ENCODE peak calls at places on chromosomes 12 and 14, in six cellular contexts. R, X, C, L, V and M are unnamed samples.
A peak's percentile ranks its signal among the peaks of the same experiment; 100 is the strongest.

GRCh38 chr14:28784262-28785021 is 17.9 kb downstream of the FOXG1 start:
- DNase-seq in R (no peak), X (no peak), C (no peak), L (no peak), V (no peak), M (no peak)

GRCh38 chr12:65695077-65695865 is 129.0 kb upstream of the HMGA2 start:
- DNase-seq in R (peak; percentile 97), X (no peak), C (peak; percentile 65), L (peak; percentile 92), V (peak; percentile 88), M (peak; percentile 88)

GRCh38 chr14:93005838-93006237 is 82.9 kb downstream of the CHGA start:
- DNase-seq in R (no peak), X (no peak), C (no peak), L (no peak), V (no peak), M (no peak)

GRCh38 chr14:102898776-102899515 is 23.5 kb upstream of the AMN start:
- DNase-seq in R (no peak), X (no peak), C (no peak), L (no peak), V (no peak), M (no peak)

GRCh38 chr12:57127101-57127709 is 1.1 kb upstream of the LRP1 start:
- DNase-seq in R (no peak), X (no peak), C (no peak), L (peak; percentile 68), V (no peak), M (no peak)

GRCh38 chr14:85466678-85467077 is 63.3 kb upstream of the FLRT2 start:
- DNase-seq in R (no peak), X (no peak), C (no peak), L (peak; percentile 11), V (no peak), M (no peak)

GRCh38 chr14:67429651-67430205 is 17.8 kb upstream of the PLEK2 start:
- DNase-seq in R (no peak), X (no peak), C (no peak), L (no peak), V (peak; percentile 59), M (no peak)

GRCh38 chr14:33530358-33530757 is 420.5 kb downstream of the EGLN3 start:
- DNase-seq in R (no peak), X (no peak), C (no peak), L (no peak), V (no peak), M (no peak)

GRCh38 chr12:112546996-112547395 is 128.2 kb downstream of the PTPN11 start:
- DNase-seq in R (no peak), X (no peak), C (no peak), L (peak; percentile 15), V (no peak), M (no peak)

GRCh38 chr14:31954991-31955390 is 122.1 kb upstream of the ARHGAP5 start:
- DNase-seq in R (no peak), X (no peak), C (peak; percentile 26), L (peak; percentile 36), V (no peak), M (no peak)

GRCh38 chr14:74495356-74495755 is 1.8 kb downstream of the ISCA2 start:
- DNase-seq in R (no peak), X (no peak), C (no peak), L (no peak), V (no peak), M (no peak)

GRCh38 chr14:104080557-104081492 is 4.7 kb upstream of the ASPG start:
- DNase-seq in R (no peak), X (no peak), C (no peak), L (no peak), V (no peak), M (no peak)

GRCh38 chr12:56451147-56451546 is 1.9 kb upstream of the TIMELESS start:
- DNase-seq in R (no peak), X (no peak), C (no peak), L (no peak), V (no peak), M (no peak)

GRCh38 chr12:120651821-120652220 is 11.4 kb downstream of the CABP1 start:
- DNase-seq in R (no peak), X (no peak), C (no peak), L (no peak), V (no peak), M (no peak)

GRCh38 chr14:37985826-37986470 is 221.8 kb upstream of the SSTR1 start:
- DNase-seq in R (peak; percentile 10), X (peak; percentile 15), C (peak; percentile 39), L (peak; percentile 72), V (peak; percentile 22), M (no peak)

GRCh38 chr12:52390739-52391617 is 5.5 kb upstream of the KRT84 start:
- DNase-seq in R (no peak), X (no peak), C (peak; percentile 62), L (peak; percentile 35), V (peak; percentile 12), M (no peak)

GRCh38 chr14:87000071-87000470 is 992.9 kb downstream of the GALC start:
- DNase-seq in R (no peak), X (no peak), C (no peak), L (no peak), V (no peak), M (no peak)

GRCh38 chr12:21526053-21526452 is at the start of gene SPX:
- DNase-seq in R (no peak), X (no peak), C (no peak), L (no peak), V (no peak), M (no peak)

GRCh38 chr14:94748667-94749347 is 21.1 kb downstream of the GSC start:
- DNase-seq in R (no peak), X (no peak), C (no peak), L (peak; percentile 6), V (no peak), M (no peak)

GRCh38 chr12:238736-239398 is 23.8 kb downstream of the SLC6A13 start:
- DNase-seq in R (no peak), X (no peak), C (no peak), L (no peak), V (no peak), M (no peak)

GRCh38 chr12:43233861-43234260 is 318.1 kb downstream of the ADAMTS20 start:
- DNase-seq in R (no peak), X (no peak), C (no peak), L (no peak), V (no peak), M (no peak)

GRCh38 chr14:34912182-34912581 is 37.0 kb upstream of the BAZ1A start:
- DNase-seq in R (no peak), X (no peak), C (no peak), L (no peak), V (no peak), M (no peak)

GRCh38 chr14:103112488-103113243 is 10.6 kb upstream of the TNFAIP2 start:
- DNase-seq in R (no peak), X (no peak), C (no peak), L (peak; percentile 52), V (no peak), M (no peak)

GRCh38 chr12:98469108-98469507 is 46.3 kb upstream of the TMPO start:
- DNase-seq in R (no peak), X (no peak), C (no peak), L (no peak), V (no peak), M (no peak)

GRCh38 chr14:56212541-56212940 is 94.3 kb downstream of the PELI2 start:
- DNase-seq in R (no peak), X (no peak), C (no peak), L (peak; percentile 74), V (no peak), M (no peak)

GRCh38 chr14:72629534-72629933 is 264.4 kb downstream of the DPF3 start:
- DNase-seq in R (no peak), X (no peak), C (no peak), L (no peak), V (no peak), M (no peak)

GRCh38 chr14:81305743-81306142 is 85.0 kb upstream of the GTF2A1 start:
- DNase-seq in R (no peak), X (no peak), C (no peak), L (no peak), V (no peak), M (no peak)

GRCh38 chr12:116138380-116138779 is 139.1 kb downstream of the MED13L start:
- DNase-seq in R (no peak), X (no peak), C (no peak), L (peak; percentile 49), V (peak; percentile 44), M (no peak)

GRCh38 chr14:92122351-92122677 is 545 bp downstream of the CPSF2 start:
- DNase-seq in R (no peak), X (no peak), C (peak; percentile 33), L (peak; percentile 58), V (no peak), M (no peak)

GRCh38 chr12:80701388-80701787 is 6.0 kb upstream of the MYF6 start:
- DNase-seq in R (no peak), X (no peak), C (no peak), L (peak; percentile 78), V (peak; percentile 10), M (no peak)

GRCh38 chr14:99549684-99550083 is 54.3 kb downstream of the CCDC85C start:
- DNase-seq in R (no peak), X (no peak), C (peak; percentile 44), L (no peak), V (no peak), M (no peak)

GRCh38 chr14:24243336-24243836 is 963 bp upstream of the TINF2 start:
- DNase-seq in R (no peak), X (no peak), C (no peak), L (no peak), V (no peak), M (no peak)

GRCh38 chr12:75859868-75860267 is 171.7 kb downstream of the PHLDA1 start:
- DNase-seq in R (no peak), X (no peak), C (peak; percentile 32), L (peak; percentile 85), V (no peak), M (no peak)

GRCh38 chr14:86646688-86647687 is 1117.0 kb downstream of the FLRT2 start:
- DNase-seq in R (peak; percentile 9), X (no peak), C (no peak), L (no peak), V (no peak), M (no peak)

GRCh38 chr12:129332286-129332685 is 479.0 kb downstream of the GLT1D1 start:
- DNase-seq in R (no peak), X (no peak), C (no peak), L (no peak), V (no peak), M (no peak)